ENCODE peak calls at places on chromosomes 3 and 15, in five cellular contexts. Q, W, L, U and X are unnamed samples.
A peak's percentile ranks its signal among the peaks of the same experiment; 100 is the strongest.

GRCh38 chr3:53704363-53704725 is 141.9 kb downstream of the CHDH start:
- DNase-seq in Q (no peak), W (no peak), L (no peak), U (no peak), X (no peak)

GRCh38 chr3:62585861-62586260 is 212.5 kb upstream of the FEZF2 start:
- DNase-seq in Q (no peak), W (no peak), L (peak; percentile 18), U (no peak), X (no peak)

GRCh38 chr15:63392355-63393009 is 10.8 kb upstream of the CA12 start:
- DNase-seq in Q (no peak), W (no peak), L (no peak), U (no peak), X (no peak)

GRCh38 chr3:43707998-43708397 is 17.3 kb downstream of the ABHD5 start:
- DNase-seq in Q (no peak), W (no peak), L (peak; percentile 96), U (no peak), X (no peak)

GRCh38 chr3:195697582-195698324 is 23.0 kb upstream of the MUC20 start:
- DNase-seq in Q (no peak), W (no peak), L (peak; percentile 88), U (no peak), X (no peak)

GRCh38 chr15:85607141-85607806 is 187.5 kb downstream of the KLHL25 start:
- DNase-seq in Q (no peak), W (no peak), L (peak; percentile 68), U (no peak), X (no peak)

GRCh38 chr15:65217526-65218482 is 6.5 kb upstream of the CILP start:
- DNase-seq in Q (no peak), W (no peak), L (no peak), U (no peak), X (no peak)

GRCh38 chr3:72679540-72680198 is 168.6 kb downstream of the SHQ1 start:
- DNase-seq in Q (no peak), W (no peak), L (no peak), U (no peak), X (no peak)

GRCh38 chr3:70880416-70880815 is 568.0 kb upstream of the MDFIC2 start:
- DNase-seq in Q (no peak), W (no peak), L (no peak), U (no peak), X (no peak)

GRCh38 chr3:106025151-106025722 is 156.4 kb upstream of the CBLB start:
- DNase-seq in Q (no peak), W (no peak), L (peak; percentile 23), U (peak; percentile 15), X (no peak)

GRCh38 chr3:15094187-15094875 is 4.6 kb downstream of the RBSN start:
- DNase-seq in Q (no peak), W (no peak), L (no peak), U (no peak), X (no peak)

GRCh38 chr3:148598619-148599018 is 99.1 kb upstream of the AGTR1 start:
- DNase-seq in Q (no peak), W (no peak), L (peak; percentile 18), U (no peak), X (no peak)

GRCh38 chr15:58407366-58407765 is 24.4 kb upstream of the LIPC start:
- DNase-seq in Q (no peak), W (no peak), L (no peak), U (no peak), X (no peak)

GRCh38 chr3:196288141-196288460 is 575 bp upstream of the PCYT1A start:
- DNase-seq in Q (no peak), W (no peak), L (peak; percentile 19), U (no peak), X (no peak)

GRCh38 chr3:38039101-38039898 is at the start of gene DLEC1:
- DNase-seq in Q (no peak), W (peak; percentile 76), L (peak; percentile 46), U (no peak), X (no peak)

GRCh38 chr3:129119365-129120100 is 2.1 kb downstream of the RAB43 start:
- DNase-seq in Q (no peak), W (no peak), L (no peak), U (no peak), X (no peak)

GRCh38 chr3:66858656-66859381 is 139.3 kb upstream of the KBTBD8 start:
- DNase-seq in Q (no peak), W (no peak), L (no peak), U (no peak), X (no peak)

GRCh38 chr15:90998737-90999136 is 4.4 kb upstream of the PRC1 start:
- DNase-seq in Q (no peak), W (no peak), L (no peak), U (no peak), X (no peak)

GRCh38 chr3:45034612-45035252 is 8.6 kb downstream of the CLEC3B start:
- DNase-seq in Q (no peak), W (no peak), L (no peak), U (peak; percentile 54), X (no peak)

GRCh38 chr3:124272611-124273151 is 280.8 kb upstream of the ROPN1 start:
- DNase-seq in Q (no peak), W (no peak), L (peak; percentile 13), U (no peak), X (no peak)

GRCh38 chr3:145191543-145191942 is 969.4 kb downstream of the PLOD2 start:
- DNase-seq in Q (no peak), W (no peak), L (no peak), U (no peak), X (no peak)

GRCh38 chr3:150727653-150728502 is 24.2 kb upstream of the ERICH6 start:
- DNase-seq in Q (no peak), W (no peak), L (no peak), U (no peak), X (no peak)

GRCh38 chr15:50181983-50182232 is at the start of gene SLC27A2:
- DNase-seq in Q (no peak), W (no peak), L (peak; percentile 4), U (no peak), X (no peak)

DNA sequence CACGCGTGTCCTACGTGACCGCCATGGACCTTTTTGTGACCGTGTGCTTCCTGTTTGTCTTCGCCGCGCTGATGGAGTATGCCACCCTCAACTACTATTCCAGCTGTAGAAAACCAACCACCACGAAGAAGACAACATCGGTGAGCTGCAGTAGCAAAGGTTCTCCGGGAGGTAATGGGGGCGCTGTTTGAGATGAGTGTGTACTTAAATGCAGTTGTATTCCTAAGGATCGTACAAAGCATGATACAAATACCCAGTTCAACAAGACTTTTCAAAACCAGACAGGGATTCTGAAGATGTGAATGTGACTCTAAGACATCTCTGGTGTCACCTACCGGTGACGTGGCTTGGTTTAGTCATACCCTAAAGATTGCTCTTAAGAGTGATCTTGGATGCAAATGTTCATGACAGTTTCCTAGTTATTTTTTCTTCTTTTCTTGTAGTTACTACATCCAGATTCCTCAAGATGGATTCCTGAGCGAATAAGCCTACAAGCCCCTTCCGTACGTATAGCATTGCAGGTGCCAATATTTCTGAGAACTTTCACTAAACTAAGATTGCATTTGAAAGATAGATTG is 556.6 kb downstream of the GABRG3 start:
- DNase-seq in Q (no peak), W (no peak), L (no peak), U (no peak), X (no peak)
- TF ChIP-seq CTCF in Q (peak; percentile 35), W (no peak), L (no peak), U (no peak), X (no peak)

GRCh38 chr3:114241259-114241658 is 3.9 kb upstream of the ZNF80 start:
- DNase-seq in Q (no peak), W (no peak), L (no peak), U (no peak), X (no peak)

DNA sequence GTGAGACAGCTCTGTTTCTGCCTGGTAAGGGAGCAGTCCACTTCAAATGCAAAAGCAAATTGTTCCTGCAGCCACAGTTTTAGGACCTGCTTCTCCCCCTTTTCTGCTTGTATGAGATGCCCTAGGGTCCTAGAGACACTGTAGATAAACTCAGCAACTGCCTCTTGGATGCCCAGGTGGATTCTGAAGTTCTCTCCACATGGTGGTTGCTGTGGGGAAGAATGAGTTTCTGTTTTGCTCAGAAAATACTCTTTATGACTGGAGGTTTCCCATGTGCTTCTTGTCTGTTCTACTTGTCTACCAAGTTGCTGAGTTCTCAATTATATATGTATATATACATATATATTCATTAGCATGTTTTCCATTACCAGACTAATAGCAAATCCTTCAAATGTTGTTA is 5.6 kb upstream of the ZNF80 start:
- DNase-seq in Q (no peak), W (no peak), L (no peak), U (no peak), X (no peak)
- TF ChIP-seq CTCF in Q (no peak), W (no peak), L (no peak), U (no peak), X (no peak)

GRCh38 chr3:97975466-97975865 is 3.2 kb upstream of the RIOX2 start:
- DNase-seq in Q (no peak), W (no peak), L (no peak), U (no peak), X (no peak)
- TF ChIP-seq CTCF in Q (no peak), W (no peak), L (peak; percentile 22), U (no peak), X (no peak)

DNA sequence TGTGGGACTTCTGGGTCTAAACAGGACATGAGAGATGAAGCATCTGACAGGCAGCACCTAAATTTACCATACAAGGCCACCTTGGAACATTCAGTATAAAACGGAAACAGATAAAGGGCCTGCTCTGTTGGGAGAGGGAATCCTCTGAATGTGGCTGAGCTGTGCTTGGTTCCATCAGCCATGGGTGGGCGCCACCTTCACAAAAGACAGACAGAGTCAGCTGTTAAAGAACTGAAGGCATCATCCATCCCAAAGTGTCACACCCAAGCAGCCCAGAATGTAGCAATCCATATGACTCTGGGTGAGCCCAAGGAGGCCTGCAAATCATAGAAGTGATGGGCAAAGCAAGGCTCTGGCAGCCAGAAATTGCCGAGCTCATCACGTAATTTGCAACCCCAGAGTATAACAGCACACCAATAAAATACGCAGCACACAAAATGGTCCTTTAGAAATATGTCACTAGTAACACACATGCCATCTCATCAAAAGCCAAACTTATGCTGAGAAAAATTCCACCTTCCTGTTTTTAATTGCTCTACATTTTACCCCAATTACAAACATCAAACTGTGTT is 24.8 kb upstream of the RBP1 start:
- DNase-seq in Q (no peak), W (peak; percentile 55), L (no peak), U (no peak), X (no peak)
- TF ChIP-seq CTCF in Q (no peak), W (peak; percentile 37), L (no peak), U (no peak), X (no peak)

DNA sequence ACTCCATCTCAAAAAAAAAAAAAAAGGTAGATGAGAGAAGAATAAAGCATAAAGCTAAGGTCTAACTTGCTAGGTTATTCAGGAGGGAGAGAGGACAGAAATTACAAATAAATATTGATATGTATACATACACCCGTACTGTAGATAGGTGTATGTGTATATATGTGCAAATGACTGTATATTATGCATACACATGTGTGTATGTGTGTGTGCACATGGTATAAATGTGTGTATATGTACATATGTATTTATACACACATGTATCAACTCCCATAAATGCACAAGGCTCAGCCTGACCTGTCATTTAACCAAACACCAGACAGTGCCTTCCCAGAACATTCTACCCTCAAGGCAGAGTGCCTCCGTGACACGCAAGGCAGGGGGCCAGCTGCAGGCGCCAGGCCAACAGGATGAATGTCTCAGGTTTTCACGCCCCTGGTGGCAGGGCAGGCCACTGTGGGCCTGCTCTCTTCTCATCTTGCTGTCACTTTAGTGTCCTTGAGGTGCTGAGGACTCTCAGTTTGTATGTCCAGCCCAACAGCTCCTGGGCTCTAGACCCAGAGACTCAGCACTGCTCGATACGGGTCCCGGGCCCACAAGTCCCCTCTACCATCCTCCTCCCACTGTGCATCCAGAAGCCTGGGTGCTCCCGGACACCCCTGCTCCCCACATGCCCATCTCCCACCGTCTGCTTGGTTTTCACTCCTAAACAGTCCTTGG is 40.4 kb downstream of the TM2D3 start:
- DNase-seq in Q (no peak), W (no peak), L (no peak), U (no peak), X (no peak)
- TF ChIP-seq CTCF in Q (no peak), W (no peak), L (no peak), U (no peak), X (no peak)